ENCODE peak calls at places on chromosome 19, in eight cellular contexts. Y is mammary epithelial cell, E is colonic mucosa, I is adipocyte, W is IMR-90, C is neuronal stem cell, X is K562, A is NT2/D1. M is an unnamed sample. For H3K4me1, the result is how much of the 10 kb centered on the place peaks cover.

GRCh38 chr19:33998739-33999345 is 173.5 kb upstream of the LSM14A start:
- DNase-seq in E (no peak), C (no peak), I (peak), A (no peak), W (no peak), Y (no peak), X (no peak), M (no peak)

GRCh38 chr19:3176715-3177501 is 1.7 kb upstream of the S1PR4 start:
- DNase-seq in C (no peak), I (peak), A (no peak), Y (peak), X (peak), E (peak), W (peak), M (no peak)

GRCh38 chr19:36099166-36099785 is 11.7 kb upstream of the OVOL3 start:
- DNase-seq in C (no peak), W (no peak), I (no peak), X (no peak), E (no peak), Y (no peak), A (no peak), M (no peak)

GRCh38 chr19:8600816-8601215 is 9.7 kb downstream of the ADAMTS10 start:
- DNase-seq in W (no peak), E (no peak), I (no peak), A (no peak), C (no peak), Y (no peak), X (no peak), M (no peak)

GRCh38 chr19:11092181-11092538 is 2.9 kb downstream of the LDLR start:
- DNase-seq in E (no peak), Y (peak), A (no peak), C (no peak), X (no peak), I (peak), W (peak), M (no peak)

GRCh38 chr19:35720163-35720524 is 2.3 kb downstream of the KMT2B start:
- DNase-seq in E (no peak), W (no peak), C (no peak), I (no peak), X (no peak), A (no peak), Y (no peak), M (no peak)

GRCh38 chr19:54168174-54168917 is 4.6 kb downstream of the TMC4 start:
- DNase-seq in E (peak), A (no peak), Y (peak), W (peak), X (peak), I (peak), C (peak), M (peak)

GRCh38 chr19:10603873-10604459 is 16.9 kb upstream of the AP1M2 start:
- DNase-seq in W (no peak), X (no peak), E (no peak), I (no peak), A (no peak), C (no peak), Y (peak), M (peak)

GRCh38 chr19:15782211-15782610 is 5.2 kb upstream of the OR10H5 start:
- DNase-seq in Y (no peak), E (no peak), A (no peak), X (no peak), W (no peak), I (no peak), C (no peak), M (no peak)

GRCh38 chr19:42563352-42564210 is 31.1 kb downstream of the CEACAM8 start:
- DNase-seq in A (no peak), X (peak), W (peak), E (peak), C (peak), Y (peak), I (peak), M (peak)

GRCh38 chr19:48630289-48631036 is 6.7 kb downstream of the DBP start:
- DNase-seq in Y (no peak), W (no peak), X (no peak), A (no peak), I (no peak), E (peak), C (no peak), M (peak)

GRCh38 chr19:54364775-54365257 is at the start of gene LAIR1:
- DNase-seq in W (no peak), Y (no peak), E (no peak), A (no peak), X (no peak), I (no peak), C (no peak), M (no peak)

GRCh38 chr19:16328824-16329482 is 4.3 kb downstream of the KLF2 start:
- DNase-seq in C (no peak), W (peak), I (peak), E (no peak), A (no peak), Y (no peak), X (peak), M (no peak)

GRCh38 chr19:8835446-8835845 is 3.3 kb downstream of the MBD3L1 start:
- DNase-seq in Y (no peak), E (no peak), X (no peak), C (no peak), W (no peak), I (no peak), A (no peak), M (no peak)

GRCh38 chr19:54616840-54617560 is 13.3 kb upstream of the LILRB1 start:
- DNase-seq in X (no peak), C (no peak), W (no peak), A (no peak), E (peak), I (no peak), Y (no peak), M (no peak)

GRCh38 chr19:821976-822773 is 420 bp upstream of the PLPPR3 start:
- DNase-seq in Y (no peak), E (no peak), W (no peak), A (no peak), X (no peak), I (peak), C (peak), M (peak)

GRCh38 chr19:47106819-47107200 is 6.8 kb downstream of the ZC3H4 start:
- DNase-seq in W (peak), Y (no peak), I (peak), E (no peak), C (no peak), X (peak), A (no peak), M (no peak)

GRCh38 chr19:39631178-39631577 is 24.5 kb upstream of the LGALS16 start:
- DNase-seq in E (no peak), W (no peak), I (no peak), Y (peak), C (no peak), X (no peak), A (no peak), M (no peak)

GRCh38 chr19:10292206-10292788 is 2.5 kb downstream of the ICAM5 start:
- DNase-seq in W (peak), C (peak), Y (peak), X (peak), E (peak), I (peak), A (peak), M (peak)

GRCh38 chr19:41311613-41312012 is 1.6 kb downstream of the CCDC97 start:
- DNase-seq in E (no peak), X (no peak), I (no peak), C (no peak), A (no peak), Y (no peak), W (no peak), M (no peak)

GRCh38 chr19:30523791-30524190 is 151.6 kb downstream of the ZNF536 start:
- DNase-seq in I (no peak), Y (no peak), A (no peak), E (no peak), C (no peak), W (no peak), X (no peak), M (no peak)

GRCh38 chr19:1767464-1767933 is 14.2 kb downstream of the ONECUT3 start:
- DNase-seq in C (peak), Y (no peak), X (peak), I (peak), A (no peak), E (peak), W (no peak), M (peak)

GRCh38 chr19:10505583-10506229 is 2.5 kb upstream of the KEAP1 start:
- DNase-seq in A (peak), X (peak), Y (peak), C (peak), W (peak), E (peak), I (peak), M (peak)

GRCh38 chr19:13978306-13978705 is 26.0 kb downstream of the DCAF15 start:
- DNase-seq in A (peak), I (no peak), X (peak), C (peak), W (no peak), Y (no peak), E (peak), M (peak)

DNA sequence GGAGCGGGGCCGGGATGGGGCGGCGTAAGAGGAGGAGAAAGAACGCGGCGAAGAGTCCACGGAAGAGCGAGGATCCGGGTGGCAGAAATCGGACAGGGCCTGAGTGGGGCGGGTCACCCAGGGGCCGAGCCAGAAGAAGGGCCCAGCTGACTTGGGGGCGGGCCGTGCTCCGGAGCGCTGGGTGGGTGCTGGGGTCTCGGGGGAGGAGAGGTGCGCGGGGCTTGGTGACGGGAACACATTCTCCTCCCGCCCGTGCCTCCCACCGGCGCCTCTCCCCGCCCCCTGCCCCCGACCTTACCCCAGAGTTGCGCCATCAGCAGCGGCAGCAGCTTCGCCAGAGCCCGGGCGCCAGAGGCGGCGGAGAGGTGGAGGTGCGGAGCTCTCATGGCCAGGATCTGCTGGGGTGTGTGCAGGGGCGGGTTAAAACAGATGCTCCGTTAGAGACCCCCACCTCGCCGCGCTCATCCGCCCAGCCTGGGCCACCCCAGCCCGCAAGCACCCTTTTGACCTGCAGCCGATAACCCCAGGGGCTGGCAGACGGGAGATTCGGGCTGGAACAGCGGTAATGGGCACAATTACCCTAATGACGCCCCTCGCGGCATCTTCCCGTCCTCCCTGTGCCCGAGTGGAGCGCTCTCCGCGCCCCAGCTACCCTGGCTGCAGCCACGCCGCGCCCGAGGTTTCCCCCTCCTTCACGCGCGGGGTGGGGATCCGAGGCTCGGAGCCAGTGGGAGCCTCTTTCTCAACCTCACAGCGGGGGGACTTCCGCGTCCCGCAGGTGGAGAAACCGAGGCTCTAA is 565 bp downstream of the KLK10 start:
- DNase-seq in A (no peak), X (no peak), E (no peak), I (no peak), C (no peak), Y (peak), W (no peak), M (no peak)
- H3K9ac ChIP-seq in A (peak), X (no peak), E (no peak), I (no peak), C (peak), Y (peak), W (no peak), M (no peak)

GRCh38 chr19:4388171-4389063 is 11.9 kb downstream of the SH3GL1 start:
- DNase-seq in A (no peak), W (no peak), C (no peak), X (no peak), I (no peak), E (no peak), Y (peak), M (peak)
- H3K4me1 ChIP-seq in A (under half), W (under half), C (under half), X (half or more), I (half or more), E (under half), Y (under half), M (half or more)

GRCh38 chr19:7263066-7263465 is 31.1 kb downstream of the INSR start:
- DNase-seq in W (no peak), Y (no peak), C (no peak), X (no peak), I (no peak), A (no peak), E (no peak), M (no peak)
- H3K9ac ChIP-seq in W (no peak), Y (no peak), C (no peak), X (no peak), I (no peak), A (no peak), E (no peak), M (no peak)

DNA sequence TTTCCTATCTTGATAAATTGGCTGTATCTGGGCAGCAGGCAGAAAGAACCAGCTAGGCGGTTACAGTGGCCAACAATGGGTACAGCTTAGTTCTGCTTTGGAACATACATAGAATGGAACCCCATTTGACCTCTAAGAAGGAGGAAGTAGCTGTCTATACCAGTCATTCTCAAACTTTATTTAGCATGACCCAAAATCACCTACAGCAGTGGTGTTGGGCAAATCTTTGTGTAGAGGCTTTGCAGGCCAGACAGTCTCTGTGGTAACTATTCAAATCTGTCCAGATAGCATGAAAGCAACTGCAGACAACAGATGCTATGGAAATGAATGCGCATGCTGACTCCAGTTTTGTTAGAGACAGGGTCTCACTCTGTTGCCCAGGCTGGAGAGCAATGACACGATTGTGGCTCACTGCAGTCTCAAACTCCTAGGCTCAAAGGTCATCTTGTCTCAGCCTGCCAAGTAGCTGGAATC is 12.0 kb upstream of the KCNC3 start:
- DNase-seq in A (no peak), E (no peak), X (no peak), W (no peak), Y (no peak), I (no peak), C (no peak), M (no peak)
- H3K4me1 ChIP-seq in A (under half), E (under half), X (under half), W (under half), Y (under half), I (under half), C (under half), M (under half)